ENCODE peak calls at places on chromosomes 4 and X, in four cellular contexts. F is HepG2, W is H1, R is GM12878. V is an unnamed sample.

GRCh38 chr4:15303052-15303641 is 124.7 kb upstream of the C1QTNF7 start:
- DNase-seq in R (no peak), W (no peak), F (peak; percentile 64), V (no peak)

GRCh38 chrX:135437867-135438733 is 16.4 kb downstream of the SMIM10L2A start:
- DNase-seq in W (no peak), F (peak; percentile 2), R (no peak), V (no peak)

GRCh38 chrX:47143894-47144625 is 442 bp downstream of the NDUFB11 start:
- DNase-seq in F (no peak), W (no peak), R (peak; percentile 42), V (no peak)

GRCh38 chrX:21683910-21684309 is 25.8 kb upstream of the KLHL34 start:
- DNase-seq in F (no peak), W (no peak), R (no peak), V (no peak)

GRCh38 chr4:9989918-9990635 is 31.2 kb downstream of the SLC2A9 start:
- DNase-seq in F (no peak), R (no peak), W (no peak), V (no peak)

GRCh38 chr4:122652379-122652778 is 31.5 kb upstream of the IL21 start:
- DNase-seq in F (peak; percentile 14), R (no peak), W (no peak), V (peak; percentile 27)

GRCh38 chr4:10727140-10727880 is 42.7 kb upstream of the CLNK start:
- DNase-seq in W (no peak), R (no peak), F (no peak), V (no peak)

GRCh38 chr4:2742081-2742822 is 13.9 kb downstream of the TNIP2 start:
- DNase-seq in W (no peak), R (no peak), F (no peak), V (no peak)

GRCh38 chrX:40140706-40141499 is 43.1 kb upstream of the BCOR start:
- DNase-seq in F (peak; percentile 56), R (no peak), W (no peak), V (no peak)

GRCh38 chr4:10746371-10747143 is 62.0 kb upstream of the CLNK start:
- DNase-seq in F (no peak), W (no peak), R (no peak), V (no peak)

GRCh38 chr4:131974730-131975129 is 1174.4 kb upstream of the PCDH10 start:
- DNase-seq in W (no peak), F (no peak), R (no peak), V (no peak)

GRCh38 chr4:150327262-150327780 is 249.1 kb downstream of the DCLK2 start:
- DNase-seq in R (no peak), W (no peak), F (no peak), V (no peak)

GRCh38 chr4:165476214-165477098 is 97.6 kb downstream of the CPE start:
- DNase-seq in R (no peak), W (no peak), F (no peak), V (no peak)

GRCh38 chr4:29047341-29048041 is 1672.7 kb upstream of the PCDH7 start:
- DNase-seq in W (no peak), R (no peak), F (no peak), V (no peak)

GRCh38 chr4:83212041-83212851 is 72.4 kb downstream of the COQ2 start:
- DNase-seq in W (no peak), F (no peak), R (peak; percentile 90), V (no peak)

GRCh38 chr4:99818661-99819060 is 2.0 kb downstream of the DAPP1 start:
- DNase-seq in R (no peak), W (no peak), F (no peak), V (no peak)

GRCh38 chrX:38937400-38937799 is 136.1 kb downstream of the MID1IP1 start:
- DNase-seq in F (peak; percentile 0), W (no peak), R (no peak), V (no peak)

GRCh38 chr4:156889616-156890594 is 81.7 kb downstream of the PDGFC start:
- DNase-seq in F (no peak), W (no peak), R (no peak), V (no peak)
- TF ChIP-seq SUZ12 in F (no peak), W (no peak), R (no peak), V (no peak)

DNA sequence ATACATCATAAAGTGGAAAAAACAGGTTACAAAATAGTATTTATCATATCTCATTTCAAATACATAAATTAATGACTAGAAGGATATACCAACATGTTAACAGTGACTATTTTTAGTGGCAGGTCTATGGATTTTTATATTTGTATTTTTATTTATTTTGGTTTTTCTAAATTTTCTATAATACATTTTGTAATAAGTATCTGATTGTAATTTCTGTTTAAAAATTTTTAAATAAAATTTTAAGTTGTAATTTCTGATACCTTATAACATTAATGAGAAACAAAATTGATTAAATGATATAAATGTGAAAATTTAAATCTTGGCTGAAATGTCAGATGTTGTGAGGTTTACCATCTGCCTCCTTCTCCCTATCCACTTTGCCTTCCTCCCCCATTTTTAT is 2.5 kb downstream of the NONO start:
- DNase-seq in R (no peak), W (no peak), F (no peak), V (no peak)
- H3K4me3 ChIP-seq in R (peak overlapping the region; percentile 78), W (peak overlapping the region; percentile 99), F (peak overlapping the region; percentile 66), V (peak overlapping the region; percentile 93)

GRCh38 chr4:70601422-70602039 is 9.5 kb downstream of the AMBN start:
- DNase-seq in R (peak; percentile 34), W (peak; percentile 55), F (peak; percentile 62), V (peak; percentile 58)
- TF ChIP-seq ZNF274 in R (no peak), W (no peak), F (no peak), V (no peak)

DNA sequence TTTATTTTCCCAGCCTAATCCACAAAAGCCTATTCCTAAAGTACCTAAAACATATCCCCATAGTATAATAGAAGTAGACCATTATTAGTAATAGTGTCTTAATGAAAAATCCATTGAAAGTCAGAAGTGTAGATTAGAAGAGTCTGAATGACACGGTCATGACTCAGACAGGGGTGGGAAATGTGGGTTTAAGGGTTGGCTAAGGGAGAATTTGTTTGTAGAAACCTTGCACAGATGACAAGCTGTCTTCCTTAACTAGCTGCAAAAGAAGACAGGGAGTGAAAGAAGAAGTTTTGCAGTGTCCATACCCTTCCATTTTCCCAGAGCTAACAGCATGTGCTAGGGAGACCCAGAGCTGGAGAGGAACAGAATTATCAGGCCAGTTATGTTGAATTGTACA is 242.7 kb upstream of the ETNPPL start:
- DNase-seq in R (no peak), W (no peak), F (no peak), V (no peak)
- TF ChIP-seq SUZ12 in R (no peak), W (no peak), F (no peak), V (no peak)

GRCh38 chr4:76547167-76547760 is 112.2 kb downstream of the SHROOM3 start:
- DNase-seq in R (no peak), F (no peak), W (no peak), V (no peak)
- H3K4me3 ChIP-seq in R (no peak overlapping the region), F (no peak overlapping the region), W (no peak overlapping the region), V (no peak overlapping the region)

GRCh38 chr4:188975271-188975670 is 836.0 kb downstream of the TRIML1 start:
- DNase-seq in R (no peak), W (no peak), F (no peak), V (no peak)
- TF ChIP-seq ZNF274 in R (no peak), W (no peak), F (no peak), V (no peak)

DNA sequence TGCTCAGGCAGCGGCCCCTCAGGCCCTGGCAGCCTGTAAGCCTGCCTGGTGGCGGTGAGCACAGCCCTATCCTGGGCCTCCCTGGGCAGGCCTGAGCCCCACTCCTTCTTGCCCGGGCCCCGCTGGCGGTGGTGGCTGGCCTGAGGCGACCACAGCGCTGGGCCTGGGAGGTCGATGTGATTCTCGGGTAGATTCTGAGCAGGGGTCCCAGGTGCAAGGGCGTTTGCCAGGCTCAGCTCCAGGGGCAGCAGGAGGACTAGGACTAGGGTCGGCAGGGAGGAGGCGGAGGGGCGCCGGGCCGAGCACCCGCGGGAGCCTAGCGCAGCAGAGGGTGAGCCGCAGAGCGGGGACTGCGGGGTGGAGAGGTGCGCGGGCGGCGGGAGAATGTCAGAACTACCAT is 17.0 kb downstream of the FAM9A start:
- DNase-seq in W (no peak), F (no peak), R (no peak), V (no peak)
- TF ChIP-seq SUZ12 in W (no peak), F (no peak), R (no peak), V (no peak)

GRCh38 chr4:1365271-1366178 is 18.5 kb downstream of the UVSSA start:
- DNase-seq in F (no peak), R (no peak), W (no peak), V (no peak)
- H3K4me3 ChIP-seq in F (no peak overlapping the region), R (no peak overlapping the region), W (no peak overlapping the region), V (no peak overlapping the region)

GRCh38 chr4:37793562-37793961 is 32.9 kb upstream of the PGM2 start:
- DNase-seq in R (no peak), F (peak; percentile 27), W (no peak), V (no peak)
- TF ChIP-seq ZNF274 in R (no peak), F (no peak), W (no peak), V (no peak)

DNA sequence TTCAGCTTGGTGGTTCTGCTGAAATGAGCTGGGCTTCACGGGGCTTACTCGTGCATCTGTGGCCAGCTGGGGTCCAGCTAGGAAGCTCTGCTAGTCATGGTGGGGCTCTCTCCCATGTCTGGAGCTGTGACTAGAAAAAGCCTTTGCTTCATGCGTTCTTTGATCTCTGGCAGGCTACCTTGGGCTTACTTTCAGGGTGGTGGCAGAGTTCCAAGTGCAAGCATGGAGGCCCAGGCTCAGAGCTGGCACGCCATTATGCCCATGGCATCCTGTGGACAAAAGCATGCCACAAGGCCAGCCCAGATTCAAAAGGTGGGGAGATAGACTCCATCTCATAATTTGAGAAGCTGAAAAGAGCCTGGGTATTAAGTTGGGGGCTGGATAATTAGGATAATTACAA is 55.4 kb upstream of the GBA3 start:
- DNase-seq in R (no peak), F (no peak), W (no peak), V (no peak)
- TF ChIP-seq SUZ12 in R (no peak), F (no peak), W (no peak), V (no peak)